ENCODE peak calls at places on chromosomes 5 and 9, in six cellular contexts. One of them, this sample, is unnamed.

GRCh38 chr5:14693070-14693469 is 28.6 kb downstream of the OTULIN start:
- DNase-seq in T-cell: no peak
- DNase-seq in brain microvascular endothelial cell: no peak
- DNase-seq in OCI-LY7: no peak
- DNase-seq in esophagus squamous epithelium: no peak
- DNase-seq in CD8-positive, alpha-beta memory T cell: no peak
- DNase-seq in this sample: no peak

GRCh38 chr5:135386886-135387628 is 12.0 kb downstream of the MACROH2A1 start:
- DNase-seq in T-cell: no peak
- DNase-seq in brain microvascular endothelial cell: peak
- DNase-seq in OCI-LY7: no peak
- DNase-seq in esophagus squamous epithelium: no peak
- DNase-seq in CD8-positive, alpha-beta memory T cell: no peak
- DNase-seq in this sample: peak

GRCh38 chr9:16521868-16522381 is 348.5 kb downstream of the BNC2 start:
- DNase-seq in T-cell: no peak
- DNase-seq in brain microvascular endothelial cell: peak
- DNase-seq in OCI-LY7: no peak
- DNase-seq in esophagus squamous epithelium: no peak
- DNase-seq in CD8-positive, alpha-beta memory T cell: no peak
- DNase-seq in this sample: peak

GRCh38 chr9:33124716-33125378 is 42.3 kb downstream of the B4GALT1 start:
- DNase-seq in T-cell: no peak
- DNase-seq in brain microvascular endothelial cell: no peak
- DNase-seq in OCI-LY7: peak
- DNase-seq in esophagus squamous epithelium: no peak
- DNase-seq in CD8-positive, alpha-beta memory T cell: no peak
- DNase-seq in this sample: no peak

GRCh38 chr9:112061152-112061740 is 113.9 kb downstream of the SUSD1 start:
- DNase-seq in T-cell: no peak
- DNase-seq in brain microvascular endothelial cell: peak
- DNase-seq in OCI-LY7: no peak
- DNase-seq in esophagus squamous epithelium: peak
- DNase-seq in CD8-positive, alpha-beta memory T cell: no peak
- DNase-seq in this sample: peak

GRCh38 chr5:125798311-125798710 is 624.9 kb upstream of the GRAMD2B start:
- DNase-seq in T-cell: no peak
- DNase-seq in brain microvascular endothelial cell: peak
- DNase-seq in OCI-LY7: peak
- DNase-seq in esophagus squamous epithelium: no peak
- DNase-seq in CD8-positive, alpha-beta memory T cell: no peak
- DNase-seq in this sample: peak

GRCh38 chr9:92035146-92035545 is 80.1 kb downstream of the SPTLC1 start:
- DNase-seq in T-cell: no peak
- DNase-seq in brain microvascular endothelial cell: no peak
- DNase-seq in OCI-LY7: no peak
- DNase-seq in esophagus squamous epithelium: no peak
- DNase-seq in CD8-positive, alpha-beta memory T cell: no peak
- DNase-seq in this sample: no peak

GRCh38 chr5:175680020-175680419 is 22.1 kb downstream of the HRH2 start:
- DNase-seq in T-cell: no peak
- DNase-seq in brain microvascular endothelial cell: no peak
- DNase-seq in OCI-LY7: no peak
- DNase-seq in esophagus squamous epithelium: no peak
- DNase-seq in CD8-positive, alpha-beta memory T cell: no peak
- DNase-seq in this sample: no peak

GRCh38 chr5:151670074-151670686 is 16.5 kb downstream of the SPARC start:
- DNase-seq in T-cell: no peak
- DNase-seq in brain microvascular endothelial cell: no peak
- DNase-seq in OCI-LY7: no peak
- DNase-seq in esophagus squamous epithelium: no peak
- DNase-seq in CD8-positive, alpha-beta memory T cell: no peak
- DNase-seq in this sample: no peak

GRCh38 chr5:141879941-141880738 is 1.9 kb upstream of the PCDH1 start:
- DNase-seq in T-cell: no peak
- DNase-seq in brain microvascular endothelial cell: no peak
- DNase-seq in OCI-LY7: peak
- DNase-seq in esophagus squamous epithelium: no peak
- DNase-seq in CD8-positive, alpha-beta memory T cell: no peak
- DNase-seq in this sample: no peak

GRCh38 chr9:33814816-33815215 is 2.1 kb upstream of the UBE2R2 start:
- DNase-seq in T-cell: no peak
- DNase-seq in brain microvascular endothelial cell: no peak
- DNase-seq in OCI-LY7: peak
- DNase-seq in esophagus squamous epithelium: no peak
- DNase-seq in CD8-positive, alpha-beta memory T cell: no peak
- DNase-seq in this sample: peak

GRCh38 chr5:133685402-133686018 is 73.2 kb upstream of the FSTL4 start:
- DNase-seq in T-cell: no peak
- DNase-seq in brain microvascular endothelial cell: no peak
- DNase-seq in OCI-LY7: no peak
- DNase-seq in esophagus squamous epithelium: no peak
- DNase-seq in CD8-positive, alpha-beta memory T cell: no peak
- DNase-seq in this sample: no peak

GRCh38 chr5:97136471-97136870 is 5.9 kb downstream of the LIX1 start:
- DNase-seq in T-cell: no peak
- DNase-seq in brain microvascular endothelial cell: no peak
- DNase-seq in OCI-LY7: no peak
- DNase-seq in esophagus squamous epithelium: no peak
- DNase-seq in CD8-positive, alpha-beta memory T cell: no peak
- DNase-seq in this sample: no peak

GRCh38 chr9:127187231-127187956 is 65.0 kb upstream of the ANGPTL2 start:
- DNase-seq in T-cell: no peak
- DNase-seq in brain microvascular endothelial cell: peak
- DNase-seq in OCI-LY7: no peak
- DNase-seq in esophagus squamous epithelium: no peak
- DNase-seq in CD8-positive, alpha-beta memory T cell: no peak
- DNase-seq in this sample: no peak

GRCh38 chr9:32550609-32551490 is 1.3 kb upstream of the SMIM27 start:
- DNase-seq in T-cell: peak
- DNase-seq in brain microvascular endothelial cell: peak
- DNase-seq in OCI-LY7: peak
- DNase-seq in esophagus squamous epithelium: peak
- DNase-seq in CD8-positive, alpha-beta memory T cell: peak
- DNase-seq in this sample: peak

GRCh38 chr9:114174876-114175771 is 19.8 kb downstream of the COL27A1 start:
- DNase-seq in T-cell: no peak
- DNase-seq in brain microvascular endothelial cell: no peak
- DNase-seq in OCI-LY7: no peak
- DNase-seq in esophagus squamous epithelium: no peak
- DNase-seq in CD8-positive, alpha-beta memory T cell: no peak
- DNase-seq in this sample: no peak

GRCh38 chr5:93604119-93604963 is 21.3 kb downstream of the NR2F1 start:
- DNase-seq in T-cell: no peak
- DNase-seq in brain microvascular endothelial cell: no peak
- DNase-seq in OCI-LY7: no peak
- DNase-seq in esophagus squamous epithelium: no peak
- DNase-seq in CD8-positive, alpha-beta memory T cell: no peak
- DNase-seq in this sample: no peak

GRCh38 chr5:86979801-86980510 is 287.7 kb upstream of the RASA1 start:
- DNase-seq in T-cell: no peak
- DNase-seq in brain microvascular endothelial cell: peak
- DNase-seq in OCI-LY7: no peak
- DNase-seq in esophagus squamous epithelium: no peak
- DNase-seq in CD8-positive, alpha-beta memory T cell: no peak
- DNase-seq in this sample: no peak

GRCh38 chr5:176319827-176320554 is 41.6 kb downstream of the KIAA1191 start:
- DNase-seq in T-cell: no peak
- DNase-seq in brain microvascular endothelial cell: no peak
- DNase-seq in OCI-LY7: peak
- DNase-seq in esophagus squamous epithelium: no peak
- DNase-seq in CD8-positive, alpha-beta memory T cell: no peak
- DNase-seq in this sample: peak

GRCh38 chr9:135343733-135344522 is 135.7 kb upstream of the PPP1R26 start:
- DNase-seq in T-cell: no peak
- DNase-seq in brain microvascular endothelial cell: peak
- DNase-seq in OCI-LY7: peak
- DNase-seq in esophagus squamous epithelium: no peak
- DNase-seq in CD8-positive, alpha-beta memory T cell: peak
- DNase-seq in this sample: peak

GRCh38 chr9:107809859-107810492 is 320.4 kb upstream of the KLF4 start:
- DNase-seq in T-cell: no peak
- DNase-seq in brain microvascular endothelial cell: no peak
- DNase-seq in OCI-LY7: no peak
- DNase-seq in esophagus squamous epithelium: no peak
- DNase-seq in CD8-positive, alpha-beta memory T cell: no peak
- DNase-seq in this sample: no peak

GRCh38 chr9:108850293-108850897 is 5.4 kb downstream of the ACTL7B start:
- DNase-seq in T-cell: no peak
- DNase-seq in brain microvascular endothelial cell: no peak
- DNase-seq in OCI-LY7: peak
- DNase-seq in esophagus squamous epithelium: no peak
- DNase-seq in CD8-positive, alpha-beta memory T cell: no peak
- DNase-seq in this sample: no peak

This sample was measured in KBM-7.